ENCODE peak calls at places on chromosomes 12 and 14, in six cellular contexts. T, Z, G, S, Q and A are unnamed samples. For H3K4me1, the result is how much of the 10 kb centered on the place peaks cover.

GRCh38 chr12:41962171-41962572 is 182.5 kb downstream of the GXYLT1 start:
- DNase-seq in T (no peak), Z (no peak), G (no peak), S (no peak), Q (no peak), A (no peak)

GRCh38 chr12:107903377-107904061 is 129.0 kb downstream of the ASCL4 start:
- DNase-seq in T (peak), Z (peak), G (peak), S (no peak), Q (no peak), A (no peak)

GRCh38 chr14:69079188-69079742 is 73.7 kb downstream of the DCAF5 start:
- DNase-seq in T (no peak), Z (no peak), G (no peak), S (peak), Q (no peak), A (no peak)

GRCh38 chr12:24649209-24649608 is 299.7 kb downstream of the BCAT1 start:
- DNase-seq in T (no peak), Z (no peak), G (no peak), S (no peak), Q (no peak), A (no peak)

GRCh38 chr14:35385042-35385839 is 19.3 kb downstream of the NFKBIA start:
- DNase-seq in T (no peak), Z (peak), G (peak), S (peak), Q (no peak), A (peak)

GRCh38 chr12:46553266-46553665 is 180.7 kb upstream of the SLC38A2 start:
- DNase-seq in T (no peak), Z (no peak), G (no peak), S (peak), Q (no peak), A (no peak)

GRCh38 chr12:54479421-54479820 is 6.0 kb upstream of the GTSF1 start:
- DNase-seq in T (no peak), Z (no peak), G (no peak), S (peak), Q (no peak), A (no peak)

GRCh38 chr14:95274874-95275273 is 44.8 kb downstream of the CLMN start:
- DNase-seq in T (peak), Z (no peak), G (no peak), S (no peak), Q (no peak), A (no peak)

GRCh38 chr12:132620893-132621656 is 2.5 kb downstream of the P2RX2 start:
- DNase-seq in T (no peak), Z (no peak), G (no peak), S (no peak), Q (no peak), A (no peak)

GRCh38 chr12:34286934-34287333 is 264.6 kb downstream of the ALG10 start:
- DNase-seq in T (no peak), Z (no peak), G (peak), S (no peak), Q (no peak), A (no peak)

GRCh38 chr14:98736701-98737338 is 535.2 kb downstream of the BCL11B start:
- DNase-seq in T (no peak), Z (no peak), G (no peak), S (no peak), Q (no peak), A (no peak)

GRCh38 chr14:38257500-38257899 is 1.6 kb upstream of the CLEC14A start:
- DNase-seq in T (no peak), Z (no peak), G (no peak), S (no peak), Q (no peak), A (no peak)

GRCh38 chr12:19507823-19508222 is 68.5 kb downstream of the AEBP2 start:
- DNase-seq in T (no peak), Z (no peak), G (peak), S (peak), Q (no peak), A (no peak)

GRCh38 chr12:2288875-2289274 is 236.1 kb downstream of the CACNA1C start:
- DNase-seq in T (no peak), Z (no peak), G (peak), S (no peak), Q (no peak), A (peak)

GRCh38 chr12:96878704-96879103 is 28.4 kb upstream of the NEDD1 start:
- DNase-seq in T (no peak), Z (no peak), G (no peak), S (peak), Q (no peak), A (no peak)

GRCh38 chr14:101062065-101062450 is 158.5 kb upstream of the RTL1 start:
- DNase-seq in T (no peak), Z (no peak), G (no peak), S (no peak), Q (no peak), A (no peak)

GRCh38 chr12:75944097-75944904 is 87.3 kb downstream of the PHLDA1 start:
- DNase-seq in T (no peak), Z (no peak), G (no peak), S (peak), Q (no peak), A (no peak)

GRCh38 chr12:132154341-132154761 is 10.1 kb downstream of the NOC4L start:
- DNase-seq in T (no peak), Z (no peak), G (no peak), S (no peak), Q (no peak), A (no peak)

GRCh38 chr14:89723930-89724915 is 230.3 kb downstream of the EFCAB11 start:
- DNase-seq in T (no peak), Z (no peak), G (no peak), S (no peak), Q (no peak), A (no peak)
- H3K4me1 ChIP-seq in T (under half), Z (under half), G (under half), S (under half), Q (under half), A (under half)

DNA sequence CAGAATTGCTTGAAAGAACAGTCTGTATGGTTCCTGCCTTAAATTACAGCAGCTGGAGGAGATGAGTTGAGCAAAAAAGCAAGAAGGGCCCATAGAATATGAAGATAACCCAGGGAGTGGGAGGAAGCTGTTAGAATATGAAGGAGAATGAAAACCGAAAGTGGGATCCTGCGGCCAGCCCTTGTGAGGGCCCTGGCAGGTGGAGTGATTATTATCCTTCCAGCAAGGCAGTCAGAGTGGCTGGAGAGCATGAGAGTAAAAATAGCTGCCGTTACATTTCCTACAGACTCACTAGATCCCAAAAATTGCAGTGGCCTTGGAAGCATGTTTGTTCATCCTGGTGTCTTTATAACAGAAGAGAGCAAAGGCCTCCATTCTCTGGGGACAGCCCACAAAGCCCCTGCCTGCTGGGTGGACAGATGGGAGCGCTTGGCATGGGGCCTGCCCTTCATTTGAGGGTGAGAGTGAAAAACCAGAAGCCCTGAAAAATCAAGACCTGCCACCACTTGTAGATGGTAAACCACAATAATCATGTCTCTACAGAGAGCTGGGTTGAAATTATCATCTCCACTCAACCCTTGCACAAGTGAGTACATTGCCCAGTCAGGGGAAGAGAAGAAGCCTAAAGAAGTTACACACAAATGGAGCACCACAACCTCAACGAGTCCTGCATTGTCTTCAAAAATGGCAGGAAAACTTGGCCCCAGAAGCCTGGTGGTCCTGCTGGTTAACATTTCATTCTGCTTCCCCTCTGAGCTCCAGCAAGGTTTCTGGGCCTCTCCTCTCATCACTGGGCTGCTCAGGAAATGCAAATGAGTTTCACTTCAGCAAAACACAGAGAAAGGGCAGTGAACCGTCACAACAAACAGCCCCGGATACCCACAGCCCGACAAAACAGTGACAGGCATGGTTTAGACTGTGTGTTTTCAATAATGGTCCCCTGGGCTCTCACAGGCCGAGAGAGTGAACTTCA is 20.5 kb downstream of the ZDHHC22 start:
- DNase-seq in T (no peak), Z (no peak), G (no peak), S (no peak), Q (peak), A (no peak)
- H3K4me1 ChIP-seq in T (under half), Z (under half), G (under half), S (under half), Q (under half), A (under half)

GRCh38 chr12:49366652-49367380 is 446 bp upstream of the SPATS2 start:
- DNase-seq in T (peak), Z (peak), G (peak), S (peak), Q (peak), A (peak)
- H3K4me1 ChIP-seq in T (under half), Z (under half), G (under half), S (under half), Q (under half), A (under half)

GRCh38 chr14:93302688-93303581 is 29.9 kb downstream of the BTBD7 start:
- DNase-seq in T (no peak), Z (no peak), G (no peak), S (no peak), Q (no peak), A (no peak)

GRCh38 chr14:93304771-93305170 is 28.1 kb downstream of the BTBD7 start:
- DNase-seq in T (no peak), Z (no peak), G (no peak), S (no peak), Q (no peak), A (no peak)

GRCh38 chr14:93301821-93302447 is 30.9 kb downstream of the BTBD7 start:
- DNase-seq in T (no peak), Z (no peak), G (no peak), S (no peak), Q (no peak), A (no peak)

GRCh38 chr14:93305708-93306418 is 27.0 kb downstream of the BTBD7 start:
- DNase-seq in T (no peak), Z (no peak), G (no peak), S (no peak), Q (no peak), A (no peak)

GRCh38 chr14:93303659-93304058 is 29.2 kb downstream of the BTBD7 start:
- DNase-seq in T (no peak), Z (no peak), G (no peak), S (no peak), Q (no peak), A (no peak)
- H3K4me1 ChIP-seq in T (under half), Z (under half), G (under half), S (under half), Q (under half), A (under half)

DNA sequence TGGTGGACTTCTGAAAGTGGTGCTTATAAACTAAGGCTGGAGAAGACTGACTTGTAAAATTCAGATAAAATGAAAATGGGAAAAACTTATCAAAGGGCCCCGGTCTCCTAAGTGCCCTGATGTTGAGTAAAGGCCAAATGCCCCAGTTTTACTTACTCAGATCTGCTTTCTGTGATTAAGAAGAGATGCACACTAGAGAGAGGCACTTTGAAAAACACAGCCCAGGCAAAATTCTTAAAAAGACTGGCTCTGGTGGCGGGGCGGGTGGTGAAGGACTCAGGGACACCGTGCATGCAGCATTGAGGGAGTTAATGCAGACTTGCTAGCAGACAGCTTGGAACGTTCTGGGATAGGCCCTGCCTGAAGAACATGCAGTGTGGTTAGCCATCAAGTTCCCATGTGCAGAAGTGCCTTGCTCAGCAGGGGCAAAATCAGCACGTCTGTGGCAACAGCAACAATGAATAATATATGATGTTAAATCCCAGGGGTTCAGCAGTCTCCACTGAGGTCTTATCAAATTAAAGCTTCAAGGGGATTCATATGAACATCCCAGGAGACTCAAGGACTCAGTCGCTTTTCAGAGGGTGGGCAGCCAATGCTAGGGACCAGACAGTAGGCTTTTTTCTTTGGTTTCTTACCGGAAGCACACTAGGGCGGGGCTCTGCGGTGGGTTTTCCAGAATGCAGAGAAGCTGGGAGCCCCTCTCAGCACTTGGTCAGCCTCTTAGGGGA is 105.0 kb downstream of the DAD1 start:
- DNase-seq in T (no peak), Z (no peak), G (no peak), S (no peak), Q (no peak), A (no peak)
- H3K4me1 ChIP-seq in T (under half), Z (under half), G (under half), S (under half), Q (under half), A (under half)

GRCh38 chr12:63864456-63864709 is 19.9 kb downstream of the SRGAP1 start:
- DNase-seq in T (no peak), Z (no peak), G (no peak), S (no peak), Q (no peak), A (no peak)

GRCh38 chr12:63857771-63858670 is 13.5 kb downstream of the SRGAP1 start:
- DNase-seq in T (no peak), Z (no peak), G (no peak), S (peak), Q (no peak), A (no peak)

GRCh38 chr12:63865448-63865847 is 20.9 kb downstream of the SRGAP1 start:
- DNase-seq in T (no peak), Z (no peak), G (no peak), S (no peak), Q (no peak), A (no peak)

GRCh38 chr12:63863658-63864455 is 19.4 kb downstream of the SRGAP1 start:
- DNase-seq in T (no peak), Z (no peak), G (no peak), S (no peak), Q (no peak), A (no peak)

GRCh38 chr12:63862187-63863107 is 17.9 kb downstream of the SRGAP1 start:
- DNase-seq in T (peak), Z (no peak), G (no peak), S (no peak), Q (no peak), A (no peak)
- H3K4me1 ChIP-seq in T (under half), Z (under half), G (under half), S (under half), Q (under half), A (under half)

GRCh38 chr14:53496668-53497067 is 343.5 kb upstream of the DDHD1 start:
- DNase-seq in T (no peak), Z (no peak), G (no peak), S (no peak), Q (no peak), A (no peak)
- H3K4me1 ChIP-seq in T (under half), Z (under half), G (under half), S (under half), Q (under half), A (under half)